ENCODE peak calls at places on chromosomes 11 and 22, in six cellular contexts. A, J, T, B, C and M are unnamed samples.

GRCh38 chr11:73762732-73763131 is 1.9 kb upstream of the RAB6A start:
- DNase-seq in A (no peak), J (no peak), T (no peak), B (no peak), C (no peak), M (no peak)

GRCh38 chr11:35735903-35736302 is 73.3 kb downstream of the TRIM44 start:
- DNase-seq in A (no peak), J (no peak), T (no peak), B (no peak), C (no peak), M (no peak)

GRCh38 chr11:130737041-130737830 is 179.0 kb downstream of the SNX19 start:
- DNase-seq in A (no peak), J (no peak), T (no peak), B (no peak), C (peak), M (no peak)

GRCh38 chr22:45207533-45207932 is 33.2 kb downstream of the KIAA0930 start:
- DNase-seq in A (no peak), J (no peak), T (no peak), B (no peak), C (no peak), M (no peak)

GRCh38 chr11:26227311-26227710 is 104.6 kb upstream of the ANO3 start:
- DNase-seq in A (no peak), J (peak), T (peak), B (no peak), C (peak), M (no peak)

GRCh38 chr22:37284807-37285355 is 2.6 kb downstream of the CYTH4 start:
- DNase-seq in A (peak), J (no peak), T (no peak), B (peak), C (no peak), M (no peak)

GRCh38 chr11:115548878-115549528 is 44.8 kb upstream of the CADM1 start:
- DNase-seq in A (no peak), J (no peak), T (no peak), B (peak), C (no peak), M (no peak)

GRCh38 chr22:41664490-41664889 is 24.2 kb downstream of the SNU13 start:
- DNase-seq in A (no peak), J (peak), T (no peak), B (no peak), C (no peak), M (no peak)

GRCh38 chr11:34502949-34503348 is 10.6 kb downstream of the ELF5 start:
- DNase-seq in A (no peak), J (no peak), T (no peak), B (no peak), C (peak), M (no peak)

GRCh38 chr22:49324527-49325491 is 502.9 kb downstream of the BRD1 start:
- DNase-seq in A (no peak), J (no peak), T (no peak), B (peak), C (no peak), M (no peak)

GRCh38 chr11:69002101-69002742 is 10.8 kb downstream of the MRGPRF start:
- DNase-seq in A (no peak), J (no peak), T (no peak), B (no peak), C (no peak), M (no peak)

GRCh38 chr11:62553839-62554361 is 7.3 kb upstream of the AHNAK start:
- DNase-seq in A (no peak), J (peak), T (peak), B (no peak), C (peak), M (no peak)

GRCh38 chr11:45145421-45146071 is 893 bp upstream of the PRDM11 start:
- DNase-seq in A (no peak), J (no peak), T (no peak), B (peak), C (peak), M (no peak)

GRCh38 chr11:29449280-29450074 is 567.4 kb downstream of the KCNA4 start:
- DNase-seq in A (no peak), J (no peak), T (no peak), B (no peak), C (peak), M (no peak)

GRCh38 chr11:69003301-69003865 is 9.7 kb downstream of the MRGPRF start:
- DNase-seq in A (no peak), J (no peak), T (no peak), B (no peak), C (no peak), M (no peak)

GRCh38 chr11:116263020-116263419 is 509.8 kb downstream of the BUD13 start:
- DNase-seq in A (no peak), J (no peak), T (no peak), B (no peak), C (no peak), M (no peak)

GRCh38 chr22:27420186-27420816 is 381.3 kb downstream of the MN1 start:
- DNase-seq in A (peak), J (no peak), T (no peak), B (no peak), C (peak), M (no peak)

GRCh38 chr11:67457453-67457852 is 2.3 kb downstream of the CABP4 start:
- DNase-seq in A (no peak), J (no peak), T (no peak), B (no peak), C (no peak), M (no peak)

GRCh38 chr22:44120314-44120704 is 60.4 kb upstream of the PARVG start:
- DNase-seq in A (no peak), J (no peak), T (no peak), B (no peak), C (no peak), M (no peak)

GRCh38 chr11:102279641-102280170 is 37.6 kb upstream of the BIRC3 start:
- DNase-seq in A (no peak), J (no peak), T (peak), B (no peak), C (peak), M (no peak)

GRCh38 chr22:25495286-25495685 is 69.2 kb upstream of the GRK3 start:
- DNase-seq in A (no peak), J (peak), T (no peak), B (no peak), C (no peak), M (no peak)

GRCh38 chr11:46675288-46675851 is 25.0 kb downstream of the ARHGAP1 start:
- DNase-seq in A (peak), J (peak), T (no peak), B (peak), C (peak), M (no peak)

GRCh38 chr11:94938399-94939055 is 34.8 kb downstream of the CWC15 start:
- DNase-seq in A (peak), J (no peak), T (no peak), B (no peak), C (peak), M (no peak)

GRCh38 chr11:114197799-114198500 is 98.2 kb upstream of the NNMT start:
- DNase-seq in A (peak), J (peak), T (peak), B (peak), C (peak), M (no peak)

GRCh38 chr11:134272381-134273316 is 3.5 kb upstream of the GLB1L3 start:
- DNase-seq in A (no peak), J (no peak), T (peak), B (no peak), C (no peak), M (no peak)

GRCh38 chr11:27703453-27703852 is 3.2 kb upstream of the BDNF start:
- DNase-seq in A (no peak), J (peak), T (no peak), B (no peak), C (peak), M (no peak)

GRCh38 chr22:19446603-19447387 is 716 bp downstream of the C22orf39 start:
- DNase-seq in A (no peak), J (no peak), T (no peak), B (no peak), C (peak), M (peak)

GRCh38 chr11:111635706-111636045 is 33.4 kb downstream of the SIK2 start:
- DNase-seq in A (no peak), J (no peak), T (peak), B (no peak), C (peak), M (no peak)

GRCh38 chr11:62439785-62440602 is 21.2 kb downstream of the SCGB1A1 start:
- DNase-seq in A (peak), J (no peak), T (no peak), B (no peak), C (peak), M (no peak)

GRCh38 chr22:43828711-43829447 is 16.8 kb upstream of the EFCAB6 start:
- DNase-seq in A (peak), J (no peak), T (no peak), B (no peak), C (peak), M (no peak)

GRCh38 chr22:48241658-48242057 is 1479.2 kb downstream of the TBC1D22A start:
- DNase-seq in A (no peak), J (no peak), T (no peak), B (peak), C (no peak), M (no peak)

GRCh38 chr11:47955356-47955755 is 25.0 kb upstream of the PTPRJ start:
- DNase-seq in A (no peak), J (no peak), T (no peak), B (no peak), C (no peak), M (no peak)

GRCh38 chr11:75796091-75796435 is 18.9 kb upstream of the UVRAG start:
- DNase-seq in A (no peak), J (no peak), T (no peak), B (no peak), C (no peak), M (no peak)

GRCh38 chr22:20968281-20968977 is 1.4 kb downstream of the AIFM3 start:
- DNase-seq in A (no peak), J (no peak), T (no peak), B (no peak), C (no peak), M (no peak)

GRCh38 chr22:17489101-17489500 is 74.2 kb upstream of the SLC25A18 start:
- DNase-seq in A (no peak), J (no peak), T (no peak), B (no peak), C (no peak), M (no peak)

GRCh38 chr11:100932474-100933100 is 197.0 kb downstream of the PGR start:
- DNase-seq in A (no peak), J (peak), T (no peak), B (no peak), C (peak), M (no peak)
- TF ChIP-seq CTCF in A (peak), J (peak), T (peak), B (no peak), C (peak), M (peak)

GRCh38 chr22:29391546-29391945 is 3.2 kb upstream of the AP1B1 start:
- DNase-seq in A (no peak), J (no peak), T (no peak), B (no peak), C (no peak), M (no peak)
- TF ChIP-seq CTCF in A (no peak), J (no peak), T (no peak), B (no peak), C (no peak), M (no peak)

GRCh38 chr11:96391698-96392307 is 2.0 kb downstream of the JRKL start:
- DNase-seq in A (no peak), J (peak), T (no peak), B (no peak), C (no peak), M (no peak)
- TF ChIP-seq CTCF in A (no peak), J (peak), T (no peak), B (no peak), C (no peak), M (no peak)

GRCh38 chr11:91373497-91373896 is 851.1 kb upstream of the FAT3 start:
- DNase-seq in A (no peak), J (no peak), T (no peak), B (no peak), C (no peak), M (no peak)
- TF ChIP-seq CTCF in A (no peak), J (no peak), T (no peak), B (no peak), C (peak), M (no peak)

DNA sequence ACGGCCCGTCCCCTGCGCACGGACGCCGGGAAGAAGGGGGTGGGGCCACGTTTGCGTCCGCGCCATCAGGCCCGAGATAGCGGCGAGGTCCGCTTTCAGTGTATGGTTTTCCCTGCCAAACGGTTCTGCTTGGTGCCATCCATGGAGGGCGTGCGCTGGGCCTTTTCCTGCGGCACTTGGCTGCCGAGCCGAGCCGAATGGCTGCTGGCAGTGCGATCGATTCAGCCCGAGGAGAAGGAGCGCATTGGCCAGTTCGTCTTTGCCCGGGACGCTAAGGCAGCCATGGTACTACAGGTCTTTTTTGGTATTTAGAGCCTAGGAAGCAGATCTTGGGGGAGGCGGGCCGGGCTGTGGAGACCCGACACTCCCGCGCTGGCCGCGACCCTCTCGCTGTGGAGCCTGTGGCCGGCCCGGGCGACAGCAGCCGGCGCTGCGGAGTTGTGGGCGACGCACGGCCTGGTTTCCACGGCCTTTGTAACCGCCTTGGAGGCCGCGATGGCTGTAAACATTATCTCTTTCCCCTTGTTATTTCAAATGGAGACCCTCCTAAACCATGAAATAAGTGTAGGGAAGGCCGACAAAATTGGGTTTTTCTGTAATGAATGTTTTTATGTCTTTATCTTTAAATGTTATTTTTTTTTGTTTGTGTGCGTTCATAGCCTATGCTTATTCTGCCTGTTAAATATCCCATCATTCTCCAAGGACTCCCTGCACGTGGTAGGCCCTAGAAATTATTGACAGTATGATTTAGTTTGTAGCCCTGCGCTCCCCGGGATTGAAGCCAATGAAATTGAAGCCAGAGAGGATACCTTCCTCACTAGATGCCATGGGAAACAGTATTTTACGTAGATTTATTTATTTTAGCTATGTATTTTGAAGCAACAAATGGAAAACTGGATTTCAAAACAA is at the start of gene AASDHPPT:
- DNase-seq in A (no peak), J (no peak), T (no peak), B (peak), C (peak), M (no peak)
- TF ChIP-seq CTCF in A (peak), J (no peak), T (no peak), B (no peak), C (no peak), M (no peak)

GRCh38 chr11:11793073-11793472 is 48.7 kb upstream of the USP47 start:
- DNase-seq in A (no peak), J (no peak), T (no peak), B (no peak), C (no peak), M (no peak)

GRCh38 chr11:11798586-11799438 is 43.0 kb upstream of the USP47 start:
- DNase-seq in A (peak), J (peak), T (peak), B (peak), C (peak), M (peak)
- TF ChIP-seq CTCF in A (peak), J (peak), T (peak), B (no peak), C (peak), M (peak)

GRCh38 chr11:79052539-79052938 is 388.3 kb downstream of the TENM4 start:
- DNase-seq in A (no peak), J (no peak), T (no peak), B (no peak), C (peak), M (no peak)
- TF ChIP-seq CTCF in A (peak), J (peak), T (peak), B (no peak), C (peak), M (peak)

GRCh38 chr11:83510530-83511449 is 224.6 kb upstream of the CCDC90B start:
- DNase-seq in A (no peak), J (peak), T (no peak), B (no peak), C (no peak), M (no peak)
- TF ChIP-seq CTCF in A (no peak), J (no peak), T (no peak), B (no peak), C (no peak), M (no peak)

GRCh38 chr22:46444390-46444854 is 93.0 kb downstream of the CELSR1 start:
- DNase-seq in A (no peak), J (no peak), T (no peak), B (peak), C (no peak), M (no peak)
- TF ChIP-seq CTCF in A (no peak), J (peak), T (peak), B (no peak), C (no peak), M (no peak)

DNA sequence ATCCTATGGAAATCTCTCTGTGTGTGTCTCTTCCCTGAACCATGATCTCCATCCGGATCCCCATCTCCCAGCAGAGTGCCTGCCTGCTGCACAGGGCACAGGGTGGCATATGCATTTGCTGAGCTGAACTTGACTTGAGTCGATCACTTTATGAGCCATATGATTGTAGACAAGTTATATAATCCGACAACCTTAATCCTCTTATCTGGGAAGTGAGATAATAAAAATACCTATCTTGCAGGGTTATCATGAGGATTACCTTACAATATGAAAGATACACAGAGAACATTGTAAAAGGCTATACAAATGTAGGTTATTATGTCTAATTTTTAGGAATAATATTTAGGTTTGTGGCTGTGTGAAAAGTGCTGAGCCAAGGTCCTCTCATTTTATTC is 124.5 kb downstream of the ST3GAL4 start:
- DNase-seq in A (no peak), J (no peak), T (no peak), B (no peak), C (no peak), M (no peak)
- TF ChIP-seq CTCF in A (no peak), J (no peak), T (no peak), B (no peak), C (no peak), M (no peak)